ENCODE peak calls at places on chromosomes 13 and 19, in ten cellular contexts. One of them, this sample, is unnamed.

GRCh38 chr19:31349160-31349881 is at the start of gene TSHZ3:
- DNase-seq in GM06990: no peak
- DNase-seq in AG09319: peak
- DNase-seq in K562: peak
- DNase-seq in cardiac muscle cell: peak
- DNase-seq in psoas muscle: peak
- DNase-seq in HCT116: no peak
- DNase-seq in heart right ventricle: peak
- DNase-seq in WTC11: peak
- DNase-seq in ovary: peak
- DNase-seq in this sample: no peak

GRCh38 chr13:70568571-70568970 is 460.3 kb upstream of the KLHL1 start:
- DNase-seq in ovary: no peak
- DNase-seq in psoas muscle: no peak
- DNase-seq in HCT116: peak
- DNase-seq in cardiac muscle cell: peak
- DNase-seq in heart right ventricle: no peak
- DNase-seq in WTC11: no peak
- DNase-seq in K562: peak
- DNase-seq in GM06990: no peak
- DNase-seq in AG09319: no peak
- DNase-seq in this sample: peak

GRCh38 chr19:42540071-42540553 is 11.8 kb upstream of the CEACAM1 start:
- DNase-seq in HCT116: no peak
- DNase-seq in WTC11: no peak
- DNase-seq in cardiac muscle cell: no peak
- DNase-seq in K562: no peak
- DNase-seq in ovary: no peak
- DNase-seq in AG09319: no peak
- DNase-seq in GM06990: no peak
- DNase-seq in psoas muscle: no peak
- DNase-seq in heart right ventricle: no peak
- DNase-seq in this sample: no peak

GRCh38 chr19:10260141-10260584 is 8.1 kb downstream of the MRPL4 start:
- DNase-seq in HCT116: peak
- DNase-seq in psoas muscle: no peak
- DNase-seq in cardiac muscle cell: no peak
- DNase-seq in AG09319: no peak
- DNase-seq in GM06990: no peak
- DNase-seq in WTC11: no peak
- DNase-seq in ovary: no peak
- DNase-seq in K562: peak
- DNase-seq in heart right ventricle: no peak
- DNase-seq in this sample: no peak

GRCh38 chr13:80084086-80084676 is 256.7 kb downstream of the SPRY2 start:
- DNase-seq in K562: no peak
- DNase-seq in AG09319: peak
- DNase-seq in WTC11: no peak
- DNase-seq in GM06990: no peak
- DNase-seq in ovary: no peak
- DNase-seq in heart right ventricle: no peak
- DNase-seq in psoas muscle: no peak
- DNase-seq in cardiac muscle cell: no peak
- DNase-seq in HCT116: no peak
- DNase-seq in this sample: no peak

GRCh38 chr13:63198076-63198475 is 1782.4 kb upstream of the PCDH20 start:
- DNase-seq in heart right ventricle: no peak
- DNase-seq in HCT116: no peak
- DNase-seq in psoas muscle: no peak
- DNase-seq in K562: no peak
- DNase-seq in AG09319: no peak
- DNase-seq in GM06990: no peak
- DNase-seq in WTC11: no peak
- DNase-seq in cardiac muscle cell: no peak
- DNase-seq in ovary: no peak
- DNase-seq in this sample: no peak

GRCh38 chr13:30616927-30617314 is 799 bp upstream of the USPL1 start:
- DNase-seq in cardiac muscle cell: peak
- DNase-seq in K562: peak
- DNase-seq in HCT116: peak
- DNase-seq in psoas muscle: peak
- DNase-seq in AG09319: peak
- DNase-seq in GM06990: no peak
- DNase-seq in WTC11: no peak
- DNase-seq in heart right ventricle: peak
- DNase-seq in ovary: no peak
- DNase-seq in this sample: peak

GRCh38 chr19:18648971-18649310 is 12.1 kb downstream of the KLHL26 start:
- DNase-seq in K562: no peak
- DNase-seq in AG09319: no peak
- DNase-seq in cardiac muscle cell: no peak
- DNase-seq in ovary: peak
- DNase-seq in HCT116: no peak
- DNase-seq in GM06990: no peak
- DNase-seq in psoas muscle: peak
- DNase-seq in WTC11: no peak
- DNase-seq in heart right ventricle: no peak
- DNase-seq in this sample: no peak

GRCh38 chr19:751501-752341 is 809 bp downstream of the MISP start:
- DNase-seq in K562: peak
- DNase-seq in GM06990: no peak
- DNase-seq in psoas muscle: no peak
- DNase-seq in WTC11: no peak
- DNase-seq in cardiac muscle cell: no peak
- DNase-seq in heart right ventricle: no peak
- DNase-seq in ovary: no peak
- DNase-seq in HCT116: no peak
- DNase-seq in AG09319: peak
- DNase-seq in this sample: no peak

GRCh38 chr13:31444266-31444862 is 244.6 kb downstream of the B3GLCT start:
- DNase-seq in cardiac muscle cell: no peak
- DNase-seq in AG09319: no peak
- DNase-seq in ovary: no peak
- DNase-seq in WTC11: no peak
- DNase-seq in heart right ventricle: peak
- DNase-seq in GM06990: no peak
- DNase-seq in psoas muscle: peak
- DNase-seq in HCT116: no peak
- DNase-seq in K562: no peak
- DNase-seq in this sample: no peak

GRCh38 chr19:6739884-6740588 is 556 bp downstream of the TRIP10 start:
- DNase-seq in psoas muscle: peak
- DNase-seq in HCT116: no peak
- DNase-seq in heart right ventricle: peak
- DNase-seq in GM06990: no peak
- DNase-seq in ovary: no peak
- DNase-seq in cardiac muscle cell: peak
- DNase-seq in AG09319: no peak
- DNase-seq in WTC11: peak
- DNase-seq in K562: peak
- DNase-seq in this sample: peak

GRCh38 chr19:50362656-50363424 is 2.6 kb downstream of the NAPSA start:
- DNase-seq in ovary: no peak
- DNase-seq in psoas muscle: no peak
- DNase-seq in AG09319: no peak
- DNase-seq in GM06990: no peak
- DNase-seq in cardiac muscle cell: peak
- DNase-seq in heart right ventricle: no peak
- DNase-seq in WTC11: no peak
- DNase-seq in K562: peak
- DNase-seq in HCT116: no peak
- DNase-seq in this sample: no peak

GRCh38 chr13:113546571-113547247 is 37.8 kb upstream of the TFDP1 start:
- DNase-seq in heart right ventricle: peak
- DNase-seq in cardiac muscle cell: no peak
- DNase-seq in WTC11: no peak
- DNase-seq in AG09319: no peak
- DNase-seq in HCT116: no peak
- DNase-seq in K562: no peak
- DNase-seq in GM06990: no peak
- DNase-seq in psoas muscle: peak
- DNase-seq in ovary: peak
- DNase-seq in this sample: no peak

GRCh38 chr19:45424191-45425058 is 708 bp upstream of the ERCC1 start:
- DNase-seq in cardiac muscle cell: no peak
- DNase-seq in ovary: peak
- DNase-seq in psoas muscle: peak
- DNase-seq in heart right ventricle: peak
- DNase-seq in GM06990: peak
- DNase-seq in WTC11: peak
- DNase-seq in HCT116: peak
- DNase-seq in K562: peak
- DNase-seq in AG09319: peak
- DNase-seq in this sample: peak

GRCh38 chr19:44643605-44644390 is at the start of gene PVR:
- DNase-seq in psoas muscle: peak
- DNase-seq in GM06990: peak
- DNase-seq in K562: peak
- DNase-seq in WTC11: peak
- DNase-seq in AG09319: no peak
- DNase-seq in ovary: peak
- DNase-seq in cardiac muscle cell: peak
- DNase-seq in heart right ventricle: peak
- DNase-seq in HCT116: no peak
- DNase-seq in this sample: peak

GRCh38 chr19:14467816-14468215 is 7.3 kb downstream of the PTGER1 start:
- DNase-seq in heart right ventricle: no peak
- DNase-seq in psoas muscle: no peak
- DNase-seq in WTC11: no peak
- DNase-seq in ovary: no peak
- DNase-seq in GM06990: no peak
- DNase-seq in cardiac muscle cell: no peak
- DNase-seq in K562: peak
- DNase-seq in AG09319: no peak
- DNase-seq in HCT116: no peak
- DNase-seq in this sample: peak
- TF ChIP-seq CTCF in heart right ventricle: no peak
- TF ChIP-seq CTCF in psoas muscle: no peak
- TF ChIP-seq CTCF in WTC11: no peak
- TF ChIP-seq CTCF in ovary: no peak
- TF ChIP-seq CTCF in GM06990: no peak
- TF ChIP-seq CTCF in cardiac muscle cell: no peak
- TF ChIP-seq CTCF in K562: peak
- TF ChIP-seq CTCF in AG09319: no peak
- TF ChIP-seq CTCF in HCT116: peak
- TF ChIP-seq CTCF in this sample: no peak

DNA sequence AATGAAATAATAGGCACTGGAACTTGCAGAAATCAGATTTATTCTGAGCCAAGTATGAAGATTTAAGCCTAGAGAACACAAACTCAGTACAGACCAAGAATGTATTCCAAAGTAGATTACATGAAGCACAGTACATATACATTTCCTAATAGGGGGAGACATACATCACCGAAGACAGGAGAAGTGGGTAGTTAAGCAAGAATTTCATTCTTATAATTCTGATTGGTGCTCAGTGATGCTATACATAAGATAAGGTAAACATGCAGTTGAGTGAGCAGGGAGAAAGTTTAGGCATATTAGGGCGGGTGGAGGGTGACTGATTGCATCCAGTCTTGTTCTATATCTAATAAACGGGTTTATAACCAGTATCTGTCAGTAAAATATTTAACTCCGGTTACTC is 2218.7 kb downstream of the PCDH9 start:
- DNase-seq in HCT116: no peak
- DNase-seq in cardiac muscle cell: no peak
- DNase-seq in ovary: no peak
- DNase-seq in psoas muscle: no peak
- DNase-seq in GM06990: no peak
- DNase-seq in heart right ventricle: no peak
- DNase-seq in K562: no peak
- DNase-seq in WTC11: no peak
- DNase-seq in AG09319: no peak
- DNase-seq in this sample: no peak
- TF ChIP-seq CTCF in HCT116: no peak
- TF ChIP-seq CTCF in cardiac muscle cell: no peak
- TF ChIP-seq CTCF in ovary: no peak
- TF ChIP-seq CTCF in psoas muscle: no peak
- TF ChIP-seq CTCF in GM06990: no peak
- TF ChIP-seq CTCF in heart right ventricle: no peak
- TF ChIP-seq CTCF in K562: no peak
- TF ChIP-seq CTCF in WTC11: no peak
- TF ChIP-seq CTCF in AG09319: no peak
- TF ChIP-seq CTCF in this sample: no peak

GRCh38 chr13:106612688-106613087 is 44.8 kb upstream of the ARGLU1 start:
- DNase-seq in ovary: peak
- DNase-seq in K562: no peak
- DNase-seq in GM06990: no peak
- DNase-seq in HCT116: no peak
- DNase-seq in psoas muscle: peak
- DNase-seq in heart right ventricle: peak
- DNase-seq in WTC11: no peak
- DNase-seq in cardiac muscle cell: peak
- DNase-seq in AG09319: no peak
- DNase-seq in this sample: no peak

GRCh38 chr13:106621833-106622232 is 53.9 kb upstream of the ARGLU1 start:
- DNase-seq in AG09319: no peak
- DNase-seq in cardiac muscle cell: no peak
- DNase-seq in WTC11: no peak
- DNase-seq in psoas muscle: no peak
- DNase-seq in K562: no peak
- DNase-seq in heart right ventricle: no peak
- DNase-seq in HCT116: no peak
- DNase-seq in GM06990: no peak
- DNase-seq in ovary: no peak
- DNase-seq in this sample: no peak

GRCh38 chr13:106617561-106617960 is 49.6 kb upstream of the ARGLU1 start:
- DNase-seq in heart right ventricle: no peak
- DNase-seq in GM06990: no peak
- DNase-seq in HCT116: no peak
- DNase-seq in AG09319: no peak
- DNase-seq in cardiac muscle cell: no peak
- DNase-seq in K562: no peak
- DNase-seq in psoas muscle: no peak
- DNase-seq in WTC11: no peak
- DNase-seq in ovary: no peak
- DNase-seq in this sample: no peak

GRCh38 chr13:106619688-106620555 is 52.0 kb upstream of the ARGLU1 start:
- DNase-seq in cardiac muscle cell: peak
- DNase-seq in ovary: peak
- DNase-seq in heart right ventricle: peak
- DNase-seq in HCT116: peak
- DNase-seq in K562: peak
- DNase-seq in WTC11: peak
- DNase-seq in psoas muscle: no peak
- DNase-seq in GM06990: peak
- DNase-seq in AG09319: peak
- DNase-seq in this sample: peak

GRCh38 chr13:106616729-106617128 is 48.8 kb upstream of the ARGLU1 start:
- DNase-seq in ovary: no peak
- DNase-seq in HCT116: no peak
- DNase-seq in WTC11: no peak
- DNase-seq in AG09319: no peak
- DNase-seq in K562: no peak
- DNase-seq in cardiac muscle cell: no peak
- DNase-seq in GM06990: no peak
- DNase-seq in heart right ventricle: no peak
- DNase-seq in psoas muscle: no peak
- DNase-seq in this sample: no peak
- TF ChIP-seq CTCF in ovary: no peak
- TF ChIP-seq CTCF in HCT116: no peak
- TF ChIP-seq CTCF in WTC11: no peak
- TF ChIP-seq CTCF in AG09319: no peak
- TF ChIP-seq CTCF in K562: no peak
- TF ChIP-seq CTCF in cardiac muscle cell: no peak
- TF ChIP-seq CTCF in GM06990: no peak
- TF ChIP-seq CTCF in heart right ventricle: no peak
- TF ChIP-seq CTCF in psoas muscle: no peak
- TF ChIP-seq CTCF in this sample: no peak

GRCh38 chr19:54391589-54392061 is 23.6 kb upstream of the TTYH1 start:
- DNase-seq in K562: no peak
- DNase-seq in AG09319: no peak
- DNase-seq in HCT116: no peak
- DNase-seq in GM06990: no peak
- DNase-seq in WTC11: peak
- DNase-seq in heart right ventricle: no peak
- DNase-seq in psoas muscle: no peak
- DNase-seq in cardiac muscle cell: no peak
- DNase-seq in ovary: no peak
- DNase-seq in this sample: no peak
- TF ChIP-seq CTCF in K562: no peak
- TF ChIP-seq CTCF in AG09319: no peak
- TF ChIP-seq CTCF in HCT116: peak
- TF ChIP-seq CTCF in GM06990: no peak
- TF ChIP-seq CTCF in WTC11: no peak
- TF ChIP-seq CTCF in heart right ventricle: no peak
- TF ChIP-seq CTCF in psoas muscle: no peak
- TF ChIP-seq CTCF in cardiac muscle cell: no peak
- TF ChIP-seq CTCF in ovary: no peak
- TF ChIP-seq CTCF in this sample: no peak

This sample was measured in GM20000.